ENCODE peak calls at places on chromosomes 2 and 18, in eight cellular contexts. Q, K, T, Z, F, E, O and C are unnamed samples.

GRCh38 chr2:50952596-50952995 is 79.3 kb downstream of the NRXN1 start:
- DNase-seq in T (no peak), E (no peak), Z (no peak), K (no peak), O (peak; percentile 16), F (no peak), Q (no peak), C (no peak)

GRCh38 chr2:160306985-160307384 is 106.9 kb upstream of the ITGB6 start:
- DNase-seq in Z (no peak), K (no peak), F (no peak), O (no peak), E (no peak), Q (no peak), T (peak; percentile 96), C (no peak)

GRCh38 chr2:144834363-144834762 is 314.4 kb upstream of the ZEB2 start:
- DNase-seq in O (no peak), T (peak; percentile 23), Q (no peak), Z (no peak), F (no peak), K (no peak), E (peak; percentile 24), C (no peak)

GRCh38 chr2:73976803-73977202 is 7.9 kb upstream of the TET3 start:
- DNase-seq in Z (no peak), T (no peak), Q (no peak), O (no peak), F (no peak), E (no peak), K (no peak), C (no peak)

GRCh38 chr2:239675856-239676715 is 275.3 kb upstream of the HDAC4 start:
- DNase-seq in Z (no peak), E (no peak), Q (no peak), F (no peak), O (no peak), K (no peak), T (no peak), C (no peak)

GRCh38 chr2:109594246-109594900 is 19.4 kb downstream of the SEPTIN10 start:
- DNase-seq in Q (no peak), F (no peak), T (no peak), E (no peak), K (no peak), O (no peak), Z (no peak), C (no peak)

GRCh38 chr2:207676827-207677354 is 34.5 kb upstream of the CCNYL1 start:
- DNase-seq in K (peak; percentile 85), Z (no peak), T (peak; percentile 67), E (peak; percentile 34), O (no peak), F (peak; percentile 45), Q (no peak), C (peak; percentile 55)

GRCh38 chr2:120669121-120669952 is 66.3 kb upstream of the GLI2 start:
- DNase-seq in E (no peak), O (peak; percentile 38), T (peak; percentile 72), Z (peak; percentile 78), F (peak; percentile 78), Q (peak; percentile 73), K (peak; percentile 90), C (peak; percentile 85)

GRCh38 chr2:133522204-133522603 is 46.1 kb downstream of the NCKAP5 start:
- DNase-seq in T (no peak), F (no peak), E (no peak), O (no peak), Z (no peak), Q (no peak), K (no peak), C (no peak)

GRCh38 chr2:43136011-43136799 is 90.2 kb downstream of the ZFP36L2 start:
- DNase-seq in T (no peak), E (no peak), Q (no peak), O (no peak), F (peak; percentile 2), K (peak; percentile 11), Z (no peak), C (no peak)

GRCh38 chr18:70280007-70280925 is 8.6 kb upstream of the SOCS6 start:
- DNase-seq in O (peak; percentile 88), Q (no peak), Z (no peak), E (peak; percentile 41), T (peak; percentile 40), K (peak; percentile 76), F (no peak), C (peak; percentile 53)

DNA sequence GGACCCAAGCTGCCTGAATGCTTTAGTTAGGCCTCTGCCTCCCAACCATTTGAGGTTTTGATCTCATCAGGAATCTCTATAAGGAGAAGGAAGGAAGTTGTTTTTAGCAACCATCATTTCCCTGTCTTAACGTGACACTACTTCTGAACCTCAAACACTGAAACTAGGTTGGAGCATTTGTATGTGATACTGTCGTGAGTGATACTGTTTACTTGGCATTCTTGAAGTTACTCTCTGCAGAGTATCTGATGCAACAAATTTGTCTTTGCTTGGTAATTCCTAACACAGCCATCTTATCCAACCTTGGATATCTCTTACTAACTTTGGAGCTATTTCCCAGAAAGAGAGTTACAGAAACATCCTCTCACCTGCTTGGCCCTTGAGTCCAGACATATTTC is 22.1 kb downstream of the TTLL4 start:
- DNase-seq in K (no peak), Z (no peak), F (no peak), T (peak; percentile 35), O (no peak), E (no peak), Q (no peak), C (no peak)
- H3K79me2 ChIP-seq in K (peaks cover 58% of the 10 kb centered on the region), Z (peaks cover 73% of the 10 kb centered on the region), F (peaks cover 52% of the 10 kb centered on the region), T (peaks cover 51% of the 10 kb centered on the region), O (peaks cover 86% of the 10 kb centered on the region), E (peaks cover 16% of the 10 kb centered on the region), Q (peaks cover 55% of the 10 kb centered on the region), C (peaks cover 37% of the 10 kb centered on the region)

GRCh38 chr18:63185979-63186378 is 133.6 kb downstream of the BCL2 start:
- DNase-seq in E (no peak), Q (no peak), F (no peak), K (no peak), T (no peak), O (no peak), Z (no peak), C (no peak)

GRCh38 chr18:63188063-63188462 is 131.5 kb downstream of the BCL2 start:
- DNase-seq in T (no peak), O (no peak), F (no peak), Q (no peak), E (no peak), K (no peak), Z (no peak), C (no peak)

GRCh38 chr18:63189041-63189440 is 130.5 kb downstream of the BCL2 start:
- DNase-seq in Z (no peak), Q (no peak), K (no peak), T (no peak), E (no peak), F (no peak), O (no peak), C (no peak)

GRCh38 chr18:63186520-63186919 is 133.0 kb downstream of the BCL2 start:
- DNase-seq in Q (no peak), E (no peak), T (no peak), O (no peak), K (no peak), Z (no peak), F (no peak), C (no peak)

DNA sequence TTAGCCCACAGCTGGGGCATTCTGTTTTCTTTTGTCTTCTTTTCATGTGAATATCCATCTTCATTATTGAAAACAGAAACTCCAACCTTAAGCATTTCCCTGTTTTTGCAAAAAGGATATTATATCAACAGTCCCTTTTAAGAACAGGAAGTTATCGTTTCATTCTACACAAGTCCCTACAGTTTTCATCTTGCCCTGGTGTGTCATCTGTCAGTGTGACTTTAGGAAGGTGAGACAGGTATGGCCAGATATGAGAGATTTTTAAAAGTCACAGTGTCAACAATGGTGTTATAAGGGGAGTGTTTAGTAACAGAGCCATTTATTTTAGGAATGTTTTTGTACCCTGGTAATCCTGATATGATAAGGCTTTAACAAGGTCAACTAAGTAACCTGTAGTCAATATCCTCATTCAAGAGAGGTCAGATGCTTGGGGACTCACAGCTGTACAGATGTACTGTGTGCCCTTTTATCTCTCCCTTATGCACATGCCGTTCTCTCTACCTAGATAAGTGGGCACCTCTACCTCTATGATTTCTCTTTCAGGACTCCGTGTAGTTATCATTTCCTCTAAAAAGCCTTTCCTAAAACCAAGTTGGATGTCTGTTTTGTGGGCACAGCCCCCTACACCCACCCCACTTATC is 132.5 kb downstream of the BCL2 start:
- DNase-seq in E (no peak), K (no peak), Z (no peak), O (no peak), F (no peak), T (no peak), Q (no peak), C (no peak)
- H3K79me2 ChIP-seq in E (no peaks in the 10 kb centered on the region), K (no peaks in the 10 kb centered on the region), Z (no peaks in the 10 kb centered on the region), O (no peaks in the 10 kb centered on the region), F (no peaks in the 10 kb centered on the region), T (no peaks in the 10 kb centered on the region), Q (no peaks in the 10 kb centered on the region), C (no peaks in the 10 kb centered on the region)

GRCh38 chr2:61114147-61114546 is 47.8 kb upstream of the C2orf74 start:
- DNase-seq in K (no peak), T (no peak), F (no peak), E (no peak), O (no peak), Q (peak; percentile 4), Z (peak; percentile 28), C (peak; percentile 58)
- H3K79me2 ChIP-seq in K (no peaks in the 10 kb centered on the region), T (no peaks in the 10 kb centered on the region), F (no peaks in the 10 kb centered on the region), E (no peaks in the 10 kb centered on the region), O (no peaks in the 10 kb centered on the region), Q (no peaks in the 10 kb centered on the region), Z (no peaks in the 10 kb centered on the region), C (no peaks in the 10 kb centered on the region)

GRCh38 chr2:29219374-29219773 is 104.2 kb downstream of the CLIP4 start:
- DNase-seq in K (no peak), T (no peak), Z (no peak), O (no peak), Q (no peak), F (no peak), E (no peak), C (no peak)

GRCh38 chr2:29218550-29219125 is 103.4 kb downstream of the CLIP4 start:
- DNase-seq in Q (no peak), F (no peak), E (no peak), Z (no peak), T (no peak), K (no peak), O (no peak), C (no peak)

GRCh38 chr2:29222381-29223179 is 107.4 kb downstream of the CLIP4 start:
- DNase-seq in T (no peak), Q (no peak), K (no peak), E (no peak), F (no peak), O (no peak), Z (no peak), C (no peak)

GRCh38 chr2:29223257-29223656 is 108.0 kb downstream of the CLIP4 start:
- DNase-seq in Z (no peak), E (no peak), O (no peak), F (no peak), Q (no peak), K (no peak), T (no peak), C (no peak)

DNA sequence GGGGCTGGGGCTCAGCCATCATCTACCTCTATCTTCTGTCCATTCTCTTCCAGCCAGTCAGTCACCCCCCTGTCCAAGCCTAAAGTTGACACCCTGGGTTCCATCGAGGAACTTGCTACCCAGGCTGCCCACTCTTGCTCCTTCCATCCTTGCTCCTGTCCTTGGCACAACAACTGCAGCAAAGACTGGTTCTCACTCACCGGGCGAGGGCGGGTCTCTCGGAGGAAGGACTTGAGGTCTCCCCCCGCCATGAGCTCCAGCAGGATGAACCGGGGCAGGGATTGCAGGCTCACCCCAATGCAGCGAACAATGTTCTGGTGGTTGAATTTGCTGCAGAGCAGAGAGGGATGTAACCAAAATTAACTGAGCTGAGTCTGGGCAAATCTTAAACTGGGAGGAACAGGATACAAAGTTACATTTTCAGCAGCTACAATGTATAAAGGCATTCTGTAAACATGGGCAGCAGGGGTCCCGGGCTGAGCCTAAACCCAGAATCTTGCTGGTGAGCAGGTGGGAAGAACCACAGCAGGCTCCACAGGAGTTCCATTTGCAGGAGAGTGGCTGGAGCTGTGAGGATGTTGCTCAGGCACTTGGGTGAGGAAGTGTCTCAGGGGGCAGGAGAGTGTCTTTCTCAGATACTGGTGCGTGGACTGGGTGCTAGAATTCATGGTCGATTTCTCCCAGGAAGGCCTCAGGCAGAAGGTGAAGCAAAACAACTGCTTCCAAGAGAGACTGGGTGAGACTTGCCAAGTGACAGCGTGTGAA is 105.5 kb downstream of the CLIP4 start:
- DNase-seq in Q (no peak), F (no peak), T (no peak), Z (no peak), O (no peak), E (no peak), K (peak; percentile 13), C (no peak)
- H3K79me2 ChIP-seq in Q (no peaks in the 10 kb centered on the region), F (no peaks in the 10 kb centered on the region), T (no peaks in the 10 kb centered on the region), Z (no peaks in the 10 kb centered on the region), O (no peaks in the 10 kb centered on the region), E (no peaks in the 10 kb centered on the region), K (no peaks in the 10 kb centered on the region), C (no peaks in the 10 kb centered on the region)